ENCODE peak calls at places on chromosomes 13 and 19, in ten cellular contexts. One of them, this sample, is unnamed.

GRCh38 chr13:111484129-111484925 is 163.9 kb downstream of the TEX29 start:
- DNase-seq in stimulated activated CD8-positive, alpha-beta memory T cell treated with anti-CD3 and anti-CD28 coated beads, Interleukin-7, amount 100 ng/mL, for 1 hour: no peak
- DNase-seq in NCI-H1694 treated with DMSO at 0.1 percent for 48 hours: no peak
- DNase-seq in AML-193: no peak
- DNase-seq in GM23248: no peak
- DNase-seq in HEK293T: no peak
- DNase-seq in heart left ventricle: no peak
- DNase-seq in nephron progenitor cell: no peak
- DNase-seq in frontal cortex: no peak
- DNase-seq in Right ventricle myocardium superior: no peak
- DNase-seq in this sample: no peak

GRCh38 chr13:94858856-94859811 is 146.8 kb upstream of the SOX21 start:
- DNase-seq in nephron progenitor cell: peak; percentile 3
- DNase-seq in NCI-H1694 treated with DMSO at 0.1 percent for 48 hours: no peak
- DNase-seq in frontal cortex: no peak
- DNase-seq in Right ventricle myocardium superior: peak; percentile 82
- DNase-seq in HEK293T: no peak
- DNase-seq in GM23248: no peak
- DNase-seq in heart left ventricle: peak; percentile 64
- DNase-seq in AML-193: no peak
- DNase-seq in stimulated activated CD8-positive, alpha-beta memory T cell treated with anti-CD3 and anti-CD28 coated beads, Interleukin-7, amount 100 ng/mL, for 1 hour: no peak
- DNase-seq in this sample: no peak

GRCh38 chr13:25192489-25192888 is 20.4 kb upstream of the AMER2 start:
- DNase-seq in HEK293T: no peak
- DNase-seq in NCI-H1694 treated with DMSO at 0.1 percent for 48 hours: no peak
- DNase-seq in Right ventricle myocardium superior: no peak
- DNase-seq in AML-193: no peak
- DNase-seq in stimulated activated CD8-positive, alpha-beta memory T cell treated with anti-CD3 and anti-CD28 coated beads, Interleukin-7, amount 100 ng/mL, for 1 hour: no peak
- DNase-seq in heart left ventricle: no peak
- DNase-seq in frontal cortex: no peak
- DNase-seq in nephron progenitor cell: no peak
- DNase-seq in GM23248: no peak
- DNase-seq in this sample: no peak

GRCh38 chr19:39083983-39084731 is at the start of gene ACP7:
- DNase-seq in Right ventricle myocardium superior: no peak
- DNase-seq in nephron progenitor cell: peak; percentile 37
- DNase-seq in GM23248: peak; percentile 43
- DNase-seq in frontal cortex: peak; percentile 37
- DNase-seq in stimulated activated CD8-positive, alpha-beta memory T cell treated with anti-CD3 and anti-CD28 coated beads, Interleukin-7, amount 100 ng/mL, for 1 hour: no peak
- DNase-seq in NCI-H1694 treated with DMSO at 0.1 percent for 48 hours: no peak
- DNase-seq in heart left ventricle: no peak
- DNase-seq in HEK293T: no peak
- DNase-seq in AML-193: no peak
- DNase-seq in this sample: peak; percentile 2

GRCh38 chr19:16624236-16624635 is 3.8 kb downstream of the MED26 start:
- DNase-seq in stimulated activated CD8-positive, alpha-beta memory T cell treated with anti-CD3 and anti-CD28 coated beads, Interleukin-7, amount 100 ng/mL, for 1 hour: no peak
- DNase-seq in NCI-H1694 treated with DMSO at 0.1 percent for 48 hours: no peak
- DNase-seq in AML-193: no peak
- DNase-seq in HEK293T: no peak
- DNase-seq in GM23248: no peak
- DNase-seq in Right ventricle myocardium superior: no peak
- DNase-seq in nephron progenitor cell: no peak
- DNase-seq in frontal cortex: no peak
- DNase-seq in heart left ventricle: no peak
- DNase-seq in this sample: no peak

GRCh38 chr13:54733639-54734038 is 1705.0 kb downstream of the OLFM4 start:
- DNase-seq in frontal cortex: no peak
- DNase-seq in nephron progenitor cell: no peak
- DNase-seq in HEK293T: peak; percentile 30
- DNase-seq in GM23248: no peak
- DNase-seq in AML-193: no peak
- DNase-seq in stimulated activated CD8-positive, alpha-beta memory T cell treated with anti-CD3 and anti-CD28 coated beads, Interleukin-7, amount 100 ng/mL, for 1 hour: no peak
- DNase-seq in heart left ventricle: no peak
- DNase-seq in Right ventricle myocardium superior: no peak
- DNase-seq in NCI-H1694 treated with DMSO at 0.1 percent for 48 hours: no peak
- DNase-seq in this sample: no peak

GRCh38 chr13:110448230-110448629 is 113.3 kb downstream of the RAB20 start:
- DNase-seq in GM23248: peak; percentile 38
- DNase-seq in HEK293T: no peak
- DNase-seq in stimulated activated CD8-positive, alpha-beta memory T cell treated with anti-CD3 and anti-CD28 coated beads, Interleukin-7, amount 100 ng/mL, for 1 hour: no peak
- DNase-seq in heart left ventricle: no peak
- DNase-seq in AML-193: no peak
- DNase-seq in NCI-H1694 treated with DMSO at 0.1 percent for 48 hours: no peak
- DNase-seq in nephron progenitor cell: no peak
- DNase-seq in frontal cortex: no peak
- DNase-seq in Right ventricle myocardium superior: no peak
- DNase-seq in this sample: no peak

GRCh38 chr13:105773887-105774538 is 761.4 kb downstream of the EFNB2 start:
- DNase-seq in stimulated activated CD8-positive, alpha-beta memory T cell treated with anti-CD3 and anti-CD28 coated beads, Interleukin-7, amount 100 ng/mL, for 1 hour: no peak
- DNase-seq in NCI-H1694 treated with DMSO at 0.1 percent for 48 hours: no peak
- DNase-seq in frontal cortex: no peak
- DNase-seq in HEK293T: no peak
- DNase-seq in Right ventricle myocardium superior: no peak
- DNase-seq in GM23248: no peak
- DNase-seq in nephron progenitor cell: no peak
- DNase-seq in heart left ventricle: no peak
- DNase-seq in AML-193: no peak
- DNase-seq in this sample: no peak

GRCh38 chr13:106112191-106112590 is 423.3 kb downstream of the EFNB2 start:
- DNase-seq in GM23248: no peak
- DNase-seq in heart left ventricle: no peak
- DNase-seq in frontal cortex: no peak
- DNase-seq in nephron progenitor cell: no peak
- DNase-seq in NCI-H1694 treated with DMSO at 0.1 percent for 48 hours: no peak
- DNase-seq in AML-193: no peak
- DNase-seq in HEK293T: no peak
- DNase-seq in Right ventricle myocardium superior: no peak
- DNase-seq in stimulated activated CD8-positive, alpha-beta memory T cell treated with anti-CD3 and anti-CD28 coated beads, Interleukin-7, amount 100 ng/mL, for 1 hour: no peak
- DNase-seq in this sample: no peak

GRCh38 chr13:113342820-113343691 is 20.9 kb downstream of the GRTP1 start:
- DNase-seq in stimulated activated CD8-positive, alpha-beta memory T cell treated with anti-CD3 and anti-CD28 coated beads, Interleukin-7, amount 100 ng/mL, for 1 hour: no peak
- DNase-seq in AML-193: no peak
- DNase-seq in GM23248: no peak
- DNase-seq in Right ventricle myocardium superior: no peak
- DNase-seq in heart left ventricle: no peak
- DNase-seq in HEK293T: no peak
- DNase-seq in NCI-H1694 treated with DMSO at 0.1 percent for 48 hours: no peak
- DNase-seq in nephron progenitor cell: no peak
- DNase-seq in frontal cortex: no peak
- DNase-seq in this sample: no peak

GRCh38 chr13:54775501-54776191 is 1747.0 kb downstream of the OLFM4 start:
- DNase-seq in GM23248: no peak
- DNase-seq in HEK293T: no peak
- DNase-seq in Right ventricle myocardium superior: peak; percentile 21
- DNase-seq in heart left ventricle: no peak
- DNase-seq in nephron progenitor cell: no peak
- DNase-seq in stimulated activated CD8-positive, alpha-beta memory T cell treated with anti-CD3 and anti-CD28 coated beads, Interleukin-7, amount 100 ng/mL, for 1 hour: no peak
- DNase-seq in frontal cortex: no peak
- DNase-seq in AML-193: no peak
- DNase-seq in NCI-H1694 treated with DMSO at 0.1 percent for 48 hours: no peak
- DNase-seq in this sample: no peak

GRCh38 chr13:98447881-98448641 is 128.8 kb downstream of the STK24 start:
- DNase-seq in AML-193: no peak
- DNase-seq in Right ventricle myocardium superior: peak; percentile 71
- DNase-seq in HEK293T: peak; percentile 51
- DNase-seq in nephron progenitor cell: peak; percentile 76
- DNase-seq in frontal cortex: peak; percentile 50
- DNase-seq in stimulated activated CD8-positive, alpha-beta memory T cell treated with anti-CD3 and anti-CD28 coated beads, Interleukin-7, amount 100 ng/mL, for 1 hour: no peak
- DNase-seq in NCI-H1694 treated with DMSO at 0.1 percent for 48 hours: peak; percentile 60
- DNase-seq in GM23248: peak; percentile 80
- DNase-seq in heart left ventricle: peak; percentile 52
- DNase-seq in this sample: no peak

GRCh38 chr19:13038306-13039210 is 43.3 kb downstream of the NFIX start:
- DNase-seq in nephron progenitor cell: no peak
- DNase-seq in frontal cortex: no peak
- DNase-seq in stimulated activated CD8-positive, alpha-beta memory T cell treated with anti-CD3 and anti-CD28 coated beads, Interleukin-7, amount 100 ng/mL, for 1 hour: no peak
- DNase-seq in AML-193: no peak
- DNase-seq in GM23248: peak; percentile 4
- DNase-seq in heart left ventricle: no peak
- DNase-seq in Right ventricle myocardium superior: no peak
- DNase-seq in NCI-H1694 treated with DMSO at 0.1 percent for 48 hours: no peak
- DNase-seq in HEK293T: no peak
- DNase-seq in this sample: no peak

GRCh38 chr19:45515081-45515624 is 7.9 kb downstream of the VASP start:
- DNase-seq in GM23248: no peak
- DNase-seq in AML-193: peak; percentile 91
- DNase-seq in nephron progenitor cell: no peak
- DNase-seq in NCI-H1694 treated with DMSO at 0.1 percent for 48 hours: no peak
- DNase-seq in heart left ventricle: peak; percentile 68
- DNase-seq in stimulated activated CD8-positive, alpha-beta memory T cell treated with anti-CD3 and anti-CD28 coated beads, Interleukin-7, amount 100 ng/mL, for 1 hour: peak; percentile 21
- DNase-seq in HEK293T: no peak
- DNase-seq in frontal cortex: no peak
- DNase-seq in Right ventricle myocardium superior: peak; percentile 69
- DNase-seq in this sample: no peak

GRCh38 chr19:48739835-48740704 is at the start of gene RASIP1:
- DNase-seq in nephron progenitor cell: no peak
- DNase-seq in GM23248: no peak
- DNase-seq in AML-193: no peak
- DNase-seq in NCI-H1694 treated with DMSO at 0.1 percent for 48 hours: no peak
- DNase-seq in heart left ventricle: peak; percentile 86
- DNase-seq in Right ventricle myocardium superior: peak; percentile 73
- DNase-seq in stimulated activated CD8-positive, alpha-beta memory T cell treated with anti-CD3 and anti-CD28 coated beads, Interleukin-7, amount 100 ng/mL, for 1 hour: no peak
- DNase-seq in HEK293T: no peak
- DNase-seq in frontal cortex: no peak
- DNase-seq in this sample: no peak

GRCh38 chr19:36113895-36114762 is 546 bp downstream of the POLR2I start:
- DNase-seq in AML-193: no peak
- DNase-seq in heart left ventricle: peak; percentile 23
- DNase-seq in frontal cortex: peak; percentile 48
- DNase-seq in HEK293T: no peak
- DNase-seq in GM23248: peak; percentile 60
- DNase-seq in Right ventricle myocardium superior: no peak
- DNase-seq in NCI-H1694 treated with DMSO at 0.1 percent for 48 hours: no peak
- DNase-seq in stimulated activated CD8-positive, alpha-beta memory T cell treated with anti-CD3 and anti-CD28 coated beads, Interleukin-7, amount 100 ng/mL, for 1 hour: no peak
- DNase-seq in nephron progenitor cell: peak; percentile 24
- DNase-seq in this sample: peak; percentile 17

GRCh38 chr13:110559429-110559943 is 2.0 kb downstream of the RAB20 start:
- DNase-seq in stimulated activated CD8-positive, alpha-beta memory T cell treated with anti-CD3 and anti-CD28 coated beads, Interleukin-7, amount 100 ng/mL, for 1 hour: no peak
- DNase-seq in frontal cortex: no peak
- DNase-seq in Right ventricle myocardium superior: peak; percentile 73
- DNase-seq in AML-193: peak; percentile 39
- DNase-seq in GM23248: peak; percentile 72
- DNase-seq in heart left ventricle: peak; percentile 41
- DNase-seq in nephron progenitor cell: no peak
- DNase-seq in NCI-H1694 treated with DMSO at 0.1 percent for 48 hours: no peak
- DNase-seq in HEK293T: no peak
- DNase-seq in this sample: no peak

GRCh38 chr13:36706755-36707154 is 32.9 kb downstream of the SERTM1 start:
- DNase-seq in Right ventricle myocardium superior: no peak
- DNase-seq in stimulated activated CD8-positive, alpha-beta memory T cell treated with anti-CD3 and anti-CD28 coated beads, Interleukin-7, amount 100 ng/mL, for 1 hour: no peak
- DNase-seq in HEK293T: no peak
- DNase-seq in NCI-H1694 treated with DMSO at 0.1 percent for 48 hours: no peak
- DNase-seq in AML-193: no peak
- DNase-seq in nephron progenitor cell: no peak
- DNase-seq in heart left ventricle: no peak
- DNase-seq in GM23248: peak; percentile 63
- DNase-seq in frontal cortex: no peak
- DNase-seq in this sample: no peak

GRCh38 chr13:59746291-59746962 is 417.3 kb downstream of the DIAPH3 start:
- DNase-seq in HEK293T: no peak
- DNase-seq in frontal cortex: no peak
- DNase-seq in stimulated activated CD8-positive, alpha-beta memory T cell treated with anti-CD3 and anti-CD28 coated beads, Interleukin-7, amount 100 ng/mL, for 1 hour: no peak
- DNase-seq in GM23248: peak; percentile 87
- DNase-seq in NCI-H1694 treated with DMSO at 0.1 percent for 48 hours: no peak
- DNase-seq in Right ventricle myocardium superior: no peak
- DNase-seq in AML-193: no peak
- DNase-seq in nephron progenitor cell: no peak
- DNase-seq in heart left ventricle: no peak
- DNase-seq in this sample: no peak

GRCh38 chr13:111342716-111343115 is 22.3 kb downstream of the TEX29 start:
- DNase-seq in AML-193: no peak
- DNase-seq in NCI-H1694 treated with DMSO at 0.1 percent for 48 hours: no peak
- DNase-seq in GM23248: no peak
- DNase-seq in frontal cortex: no peak
- DNase-seq in HEK293T: no peak
- DNase-seq in heart left ventricle: no peak
- DNase-seq in nephron progenitor cell: no peak
- DNase-seq in Right ventricle myocardium superior: no peak
- DNase-seq in stimulated activated CD8-positive, alpha-beta memory T cell treated with anti-CD3 and anti-CD28 coated beads, Interleukin-7, amount 100 ng/mL, for 1 hour: no peak
- DNase-seq in this sample: no peak

GRCh38 chr19:58544591-58545285 is 874 bp downstream of the TRIM28 start:
- DNase-seq in frontal cortex: peak; percentile 95
- DNase-seq in HEK293T: peak; percentile 83
- DNase-seq in Right ventricle myocardium superior: no peak
- DNase-seq in GM23248: peak; percentile 83
- DNase-seq in NCI-H1694 treated with DMSO at 0.1 percent for 48 hours: no peak
- DNase-seq in nephron progenitor cell: peak; percentile 83
- DNase-seq in stimulated activated CD8-positive, alpha-beta memory T cell treated with anti-CD3 and anti-CD28 coated beads, Interleukin-7, amount 100 ng/mL, for 1 hour: peak; percentile 66
- DNase-seq in heart left ventricle: no peak
- DNase-seq in AML-193: no peak
- DNase-seq in this sample: peak; percentile 75

GRCh38 chr13:37173214-37173613 is 67.8 kb upstream of the CSNK1A1L start:
- DNase-seq in NCI-H1694 treated with DMSO at 0.1 percent for 48 hours: no peak
- DNase-seq in AML-193: no peak
- DNase-seq in Right ventricle myocardium superior: no peak
- DNase-seq in nephron progenitor cell: no peak
- DNase-seq in HEK293T: no peak
- DNase-seq in heart left ventricle: no peak
- DNase-seq in frontal cortex: no peak
- DNase-seq in stimulated activated CD8-positive, alpha-beta memory T cell treated with anti-CD3 and anti-CD28 coated beads, Interleukin-7, amount 100 ng/mL, for 1 hour: no peak
- DNase-seq in GM23248: peak; percentile 89
- DNase-seq in this sample: no peak

This sample was measured in T-cell.